ENCODE peak calls at places on chromosomes 13 and 19, in eight cellular contexts. F is neural progenitor cell, L is GM23338, N is SK-N-SH, O is PC-3, B is hepatocyte, U is MM.1S, K is HCT116. R is an unnamed sample.

GRCh38 chr19:39923862-39924261 is 10.6 kb downstream of the FCGBP start:
- DNase-seq in F (no peak), N (no peak), B (no peak), O (no peak), U (no peak), L (no peak), K (no peak), R (no peak)

GRCh38 chr19:46068345-46069258 is 27.8 kb upstream of the IGFL4 start:
- DNase-seq in L (no peak), U (no peak), O (peak; percentile 94), K (peak; percentile 89), N (no peak), F (no peak), B (peak; percentile 42), R (no peak)

GRCh38 chr13:91031508-91031907 is 316.0 kb upstream of the MIR17HG start:
- DNase-seq in O (peak; percentile 3), K (no peak), F (no peak), U (no peak), L (peak; percentile 44), N (no peak), B (no peak), R (no peak)

GRCh38 chr13:96475103-96475502 is 385.2 kb downstream of the HS6ST3 start:
- DNase-seq in K (no peak), L (no peak), N (no peak), O (no peak), F (no peak), B (no peak), U (no peak), R (no peak)

GRCh38 chr13:75312884-75313520 is 169.0 kb downstream of the TBC1D4 start:
- DNase-seq in O (no peak), K (no peak), N (no peak), F (no peak), L (no peak), U (no peak), B (no peak), R (no peak)

GRCh38 chr13:85379433-85379832 is 419.8 kb downstream of the SLITRK6 start:
- DNase-seq in O (no peak), U (peak; percentile 63), B (no peak), F (no peak), K (no peak), N (no peak), L (no peak), R (peak; percentile 32)

GRCh38 chr13:46386996-46387851 is at the start of gene RUBCNL:
- DNase-seq in L (peak; percentile 74), K (peak; percentile 26), F (peak; percentile 84), B (peak; percentile 39), U (peak; percentile 31), O (peak; percentile 63), N (peak; percentile 74), R (peak; percentile 81)

GRCh38 chr19:34232566-34233481 is 21.5 kb upstream of the GARRE1 start:
- DNase-seq in B (peak; percentile 49), U (no peak), F (no peak), K (peak; percentile 57), O (peak; percentile 86), L (no peak), N (no peak), R (no peak)

GRCh38 chr13:40635315-40635995 is 31.0 kb downstream of the FOXO1 start:
- DNase-seq in O (peak; percentile 7), F (peak; percentile 14), L (no peak), B (no peak), N (no peak), U (no peak), K (no peak), R (no peak)

GRCh38 chr13:53198699-53199098 is 170.1 kb downstream of the OLFM4 start:
- DNase-seq in U (no peak), K (no peak), F (no peak), O (no peak), L (no peak), N (no peak), B (no peak), R (no peak)

GRCh38 chr19:17184381-17184841 is 30.7 kb upstream of the USE1 start:
- DNase-seq in L (no peak), O (no peak), N (no peak), B (no peak), K (no peak), U (no peak), F (no peak), R (peak; percentile 61)

GRCh38 chr19:54391589-54392061 is 23.6 kb upstream of the TTYH1 start:
- DNase-seq in B (no peak), U (no peak), L (peak; percentile 71), N (no peak), O (peak; percentile 58), F (peak; percentile 26), K (no peak), R (no peak)

GRCh38 chr13:110126391-110126961 is 180.5 kb downstream of the COL4A1 start:
- DNase-seq in O (peak; percentile 89), B (peak; percentile 78), N (no peak), L (peak; percentile 54), U (no peak), F (peak; percentile 92), K (no peak), R (no peak)

GRCh38 chr13:48626726-48627451 is 26.8 kb upstream of the CYSLTR2 start:
- DNase-seq in O (no peak), L (no peak), K (no peak), N (no peak), F (no peak), U (no peak), B (no peak), R (no peak)

GRCh38 chr13:44032801-44033200 is 153.1 kb downstream of the LACC1 start:
- DNase-seq in U (no peak), L (no peak), N (no peak), K (no peak), F (no peak), B (no peak), O (no peak), R (no peak)

GRCh38 chr19:54211214-54211613 is 10.6 kb downstream of the RPS9 start:
- DNase-seq in O (no peak), K (no peak), F (no peak), U (no peak), N (peak; percentile 45), B (no peak), L (no peak), R (no peak)

GRCh38 chr13:24626449-24626848 is 53.8 kb upstream of the ATP12A start:
- DNase-seq in N (no peak), U (no peak), L (no peak), O (no peak), K (no peak), B (no peak), F (no peak), R (no peak)

GRCh38 chr13:25652764-25653163 is 281.0 kb downstream of the ATP8A2 start:
- DNase-seq in O (no peak), N (no peak), B (no peak), K (no peak), L (peak; percentile 71), U (no peak), F (peak; percentile 39), R (no peak)

GRCh38 chr13:23584275-23584674 is 14.1 kb downstream of the TNFRSF19 start:
- DNase-seq in O (no peak), L (no peak), U (no peak), N (no peak), F (no peak), B (no peak), K (no peak), R (no peak)
- H2AFZ ChIP-seq in O (no peak overlapping the region), L (no peak overlapping the region), U (no peak overlapping the region), N (no peak overlapping the region), F (no peak overlapping the region), B (no peak overlapping the region), K (no peak overlapping the region), R (no peak overlapping the region)

DNA sequence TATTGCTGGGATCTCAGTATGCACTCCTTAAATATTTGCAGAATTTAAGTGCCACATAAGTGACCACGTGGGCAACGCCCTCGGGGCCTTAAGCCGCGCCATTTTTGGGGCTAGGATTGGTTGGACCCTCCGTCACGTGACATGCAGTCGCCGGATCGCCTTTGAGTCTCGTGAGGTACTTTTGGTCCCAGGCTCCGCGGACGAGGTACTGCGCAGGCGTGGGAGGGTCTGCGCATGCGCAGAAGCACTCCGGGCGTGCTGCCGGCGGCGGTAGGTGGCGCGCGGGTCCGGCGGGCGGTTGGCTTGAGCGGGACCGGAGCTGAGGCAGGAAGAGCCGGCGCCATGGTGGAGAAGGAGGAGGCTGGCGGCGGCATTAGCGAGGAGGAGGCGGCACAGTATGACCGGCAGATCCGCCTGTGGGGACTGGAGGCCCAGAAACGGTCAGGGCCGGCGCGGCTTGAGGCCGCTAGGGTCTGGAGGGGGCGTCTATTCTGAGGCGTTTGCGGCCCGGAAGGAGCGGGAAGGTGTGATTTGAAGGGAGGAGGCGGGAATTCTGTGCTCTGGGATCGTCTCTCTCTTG is at the start of gene SAE1:
- DNase-seq in N (peak; percentile 97), O (peak; percentile 95), L (peak; percentile 100), K (peak; percentile 99), F (peak; percentile 98), U (peak; percentile 99), B (peak; percentile 98), R (peak; percentile 100)
- TF ChIP-seq CTCF in N (peak; percentile 51), O (peak; percentile 33), L (peak; percentile 66), K (peak; percentile 38), F (peak; percentile 58), U (peak; percentile 58), B (peak; percentile 55), R (peak; percentile 70)

DNA sequence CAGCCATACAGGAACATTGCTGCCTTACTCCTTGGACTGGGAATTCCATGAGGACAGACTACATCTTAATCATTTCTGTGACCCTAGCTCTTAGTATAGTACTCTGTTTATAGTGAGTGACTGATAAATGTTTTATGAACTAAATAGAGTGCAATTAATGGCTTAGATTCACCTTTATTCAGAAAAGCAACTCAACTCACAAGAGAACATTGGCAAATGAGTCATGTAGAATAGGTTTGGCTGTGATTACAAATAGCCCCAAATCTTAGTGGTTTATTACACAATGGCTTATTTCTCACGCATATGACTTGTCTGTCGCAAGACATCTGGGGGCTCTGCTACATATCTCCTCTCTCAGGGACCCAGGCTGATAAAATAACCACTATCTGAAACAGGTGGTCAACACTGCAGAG is 121.6 kb upstream of the KL start:
- DNase-seq in L (no peak), K (no peak), F (no peak), O (peak; percentile 74), N (no peak), B (no peak), U (no peak), R (no peak)
- TF ChIP-seq EZH2phosphoT487 in L (no peak), K (no peak), F (no peak), O (no peak), N (no peak), B (no peak), U (no peak), R (no peak)

GRCh38 chr13:33721719-33722118 is 96.2 kb upstream of the RFC3 start:
- DNase-seq in F (no peak), O (no peak), N (no peak), L (no peak), B (no peak), K (no peak), U (no peak), R (no peak)

GRCh38 chr13:33725340-33725739 is 92.6 kb upstream of the RFC3 start:
- DNase-seq in N (no peak), B (no peak), U (no peak), O (no peak), L (no peak), K (no peak), F (no peak), R (no peak)

GRCh38 chr13:33722216-33722900 is 95.6 kb upstream of the RFC3 start:
- DNase-seq in L (no peak), F (no peak), U (peak; percentile 43), O (no peak), B (no peak), N (no peak), K (no peak), R (no peak)

GRCh38 chr13:33723772-33724435 is 94.0 kb upstream of the RFC3 start:
- DNase-seq in N (peak; percentile 66), U (peak; percentile 74), L (peak; percentile 93), O (peak; percentile 84), F (peak; percentile 88), K (peak; percentile 77), B (peak; percentile 89), R (peak; percentile 91)

GRCh38 chr13:33723365-33723764 is 94.6 kb upstream of the RFC3 start:
- DNase-seq in O (no peak), F (no peak), K (no peak), N (no peak), B (no peak), L (no peak), U (no peak), R (no peak)
- H2AFZ ChIP-seq in O (peak overlapping the region; percentile 46), F (peak overlapping the region; percentile 55), K (peak overlapping the region; percentile 95), N (peak overlapping the region; percentile 56), B (no peak overlapping the region), L (peak overlapping the region; percentile 57), U (no peak overlapping the region), R (peak overlapping the region; percentile 89)